ENCODE peak calls at places on chromosomes 12 and 14, in five cellular contexts. I, M, F, C and S are unnamed samples.

GRCh38 chr12:12927211-12928079 is 24.5 kb downstream of the GPRC5D start:
- DNase-seq in I (peak; percentile 96), M (peak; percentile 53), F (peak; percentile 60), C (peak; percentile 36), S (no peak)

GRCh38 chr14:72774894-72775620 is 118.8 kb downstream of the DPF3 start:
- DNase-seq in I (no peak), M (no peak), F (no peak), C (no peak), S (no peak)

GRCh38 chr12:27635349-27635972 is 60.8 kb upstream of the REP15 start:
- DNase-seq in I (peak; percentile 13), M (no peak), F (peak; percentile 59), C (no peak), S (no peak)

GRCh38 chr12:103046154-103046553 is 88.7 kb downstream of the ASCL1 start:
- DNase-seq in I (no peak), M (no peak), F (no peak), C (no peak), S (no peak)

GRCh38 chr12:94206886-94207285 is 58.5 kb downstream of the PLXNC1 start:
- DNase-seq in I (no peak), M (no peak), F (no peak), C (no peak), S (no peak)

GRCh38 chr12:57148469-57149308 is 1.3 kb upstream of the LRP1-AS start:
- DNase-seq in I (peak; percentile 64), M (peak; percentile 57), F (peak; percentile 72), C (no peak), S (no peak)

GRCh38 chr12:123882306-123882705 is 90.3 kb downstream of the CCDC92 start:
- DNase-seq in I (no peak), M (no peak), F (no peak), C (no peak), S (no peak)

GRCh38 chr12:121184984-121185894 is 24.7 kb upstream of the P2RX4 start:
- DNase-seq in I (no peak), M (no peak), F (no peak), C (no peak), S (no peak)

GRCh38 chr14:65229431-65230286 is 127.3 kb upstream of the MAX start:
- DNase-seq in I (peak; percentile 38), M (peak; percentile 26), F (peak; percentile 56), C (peak; percentile 54), S (no peak)

GRCh38 chr12:46153267-46153872 is 115.5 kb downstream of the SLC38A1 start:
- DNase-seq in I (no peak), M (no peak), F (peak; percentile 45), C (no peak), S (no peak)

GRCh38 chr12:44497044-44497443 is 379.1 kb downstream of the NELL2 start:
- DNase-seq in I (no peak), M (no peak), F (no peak), C (no peak), S (no peak)

GRCh38 chr14:35400707-35401421 is 3.7 kb downstream of the NFKBIA start:
- DNase-seq in I (no peak), M (no peak), F (no peak), C (no peak), S (no peak)

GRCh38 chr14:105393151-105393550 is 5.2 kb upstream of the TEX22 start:
- DNase-seq in I (no peak), M (no peak), F (no peak), C (no peak), S (no peak)

GRCh38 chr14:39939023-39939422 is 506.8 kb upstream of the FBXO33 start:
- DNase-seq in I (no peak), M (no peak), F (no peak), C (no peak), S (no peak)

GRCh38 chr12:32125455-32126084 is 18.9 kb downstream of the BICD1 start:
- DNase-seq in I (no peak), M (no peak), F (peak; percentile 39), C (no peak), S (no peak)

GRCh38 chr12:20547788-20548575 is 147.2 kb upstream of the SLCO1C1 start:
- DNase-seq in I (no peak), M (peak; percentile 34), F (no peak), C (no peak), S (no peak)

GRCh38 chr14:49051328-49052060 is 534.7 kb downstream of the RPS29 start:
- DNase-seq in I (no peak), M (no peak), F (no peak), C (no peak), S (no peak)

GRCh38 chr12:57240069-57240921 is 10.7 kb downstream of the STAC3 start:
- DNase-seq in I (peak; percentile 54), M (no peak), F (peak; percentile 82), C (peak; percentile 73), S (no peak)

GRCh38 chr12:120039711-120040110 is 50.7 kb downstream of the BICDL1 start:
- DNase-seq in I (no peak), M (no peak), F (no peak), C (no peak), S (no peak)